ENCODE peak calls at places on chromosome 5, in six cellular contexts. One of them, this sample, is unnamed.
A peak's percentile ranks its signal among the peaks of the same experiment; 100 is the strongest.

GRCh38 chr5:122941737-122942136 is 94.8 kb downstream of the PPIC start:
- DNase-seq in AG20443: no peak
- DNase-seq in SK-N-SH: no peak
- DNase-seq in naive B cell: no peak
- DNase-seq in neuronal stem cell: no peak
- DNase-seq in heart right ventricle: no peak
- DNase-seq in this sample: no peak

GRCh38 chr5:55226934-55227737 is at the start of gene MCIDAS:
- DNase-seq in AG20443: peak; percentile 70
- DNase-seq in SK-N-SH: peak; percentile 77
- DNase-seq in naive B cell: no peak
- DNase-seq in neuronal stem cell: peak; percentile 70
- DNase-seq in heart right ventricle: peak; percentile 20
- DNase-seq in this sample: peak; percentile 13

GRCh38 chr5:17132444-17133083 is 84.9 kb upstream of the BASP1 start:
- DNase-seq in AG20443: peak; percentile 55
- DNase-seq in SK-N-SH: peak; percentile 46
- DNase-seq in naive B cell: no peak
- DNase-seq in neuronal stem cell: no peak
- DNase-seq in heart right ventricle: no peak
- DNase-seq in this sample: peak; percentile 46

GRCh38 chr5:139392678-139393496 is 2.0 kb downstream of the PROB1 start:
- DNase-seq in AG20443: peak; percentile 70
- DNase-seq in SK-N-SH: peak; percentile 92
- DNase-seq in naive B cell: peak; percentile 88
- DNase-seq in neuronal stem cell: no peak
- DNase-seq in heart right ventricle: peak; percentile 66
- DNase-seq in this sample: no peak

GRCh38 chr5:141866111-141866510 is 12.1 kb downstream of the PCDH1 start:
- DNase-seq in AG20443: no peak
- DNase-seq in SK-N-SH: no peak
- DNase-seq in naive B cell: no peak
- DNase-seq in neuronal stem cell: no peak
- DNase-seq in heart right ventricle: no peak
- DNase-seq in this sample: no peak

GRCh38 chr5:36305571-36306326 is 4.0 kb upstream of the RANBP3L start:
- DNase-seq in AG20443: peak; percentile 70
- DNase-seq in SK-N-SH: peak; percentile 42
- DNase-seq in naive B cell: peak; percentile 7
- DNase-seq in neuronal stem cell: no peak
- DNase-seq in heart right ventricle: peak; percentile 44
- DNase-seq in this sample: peak; percentile 62

GRCh38 chr5:140574165-140574564 is 9.5 kb downstream of the SLC35A4 start:
- DNase-seq in AG20443: no peak
- DNase-seq in SK-N-SH: no peak
- DNase-seq in naive B cell: no peak
- DNase-seq in neuronal stem cell: no peak
- DNase-seq in heart right ventricle: no peak
- DNase-seq in this sample: no peak

GRCh38 chr5:1006656-1007071 is 1.9 kb upstream of the NKD2 start:
- DNase-seq in AG20443: no peak
- DNase-seq in SK-N-SH: no peak
- DNase-seq in naive B cell: no peak
- DNase-seq in neuronal stem cell: no peak
- DNase-seq in heart right ventricle: peak; percentile 7
- DNase-seq in this sample: no peak

GRCh38 chr5:150302301-150303069 is at the start of gene ARSI:
- DNase-seq in AG20443: peak; percentile 86
- DNase-seq in SK-N-SH: no peak
- DNase-seq in naive B cell: no peak
- DNase-seq in neuronal stem cell: peak; percentile 58
- DNase-seq in heart right ventricle: peak; percentile 39
- DNase-seq in this sample: peak; percentile 43

GRCh38 chr5:33143405-33144123 is 297.2 kb upstream of the TARS1 start:
- DNase-seq in AG20443: no peak
- DNase-seq in SK-N-SH: no peak
- DNase-seq in naive B cell: no peak
- DNase-seq in neuronal stem cell: no peak
- DNase-seq in heart right ventricle: no peak
- DNase-seq in this sample: no peak

GRCh38 chr5:172636279-172637050 is 4.6 kb upstream of the NEURL1B start:
- DNase-seq in AG20443: no peak
- DNase-seq in SK-N-SH: no peak
- DNase-seq in naive B cell: no peak
- DNase-seq in neuronal stem cell: no peak
- DNase-seq in heart right ventricle: no peak
- DNase-seq in this sample: no peak

GRCh38 chr5:7209583-7210139 is 186.3 kb upstream of the ADCY2 start:
- DNase-seq in AG20443: no peak
- DNase-seq in SK-N-SH: no peak
- DNase-seq in naive B cell: no peak
- DNase-seq in neuronal stem cell: no peak
- DNase-seq in heart right ventricle: no peak
- DNase-seq in this sample: no peak

GRCh38 chr5:107388111-107388861 is 282.5 kb downstream of the EFNA5 start:
- DNase-seq in AG20443: peak; percentile 65
- DNase-seq in SK-N-SH: peak; percentile 29
- DNase-seq in naive B cell: no peak
- DNase-seq in neuronal stem cell: no peak
- DNase-seq in heart right ventricle: no peak
- DNase-seq in this sample: peak; percentile 99

GRCh38 chr5:151739939-151740335 is 18.5 kb downstream of the ATOX1 start:
- DNase-seq in AG20443: peak; percentile 77
- DNase-seq in SK-N-SH: peak; percentile 55
- DNase-seq in naive B cell: no peak
- DNase-seq in neuronal stem cell: no peak
- DNase-seq in heart right ventricle: no peak
- DNase-seq in this sample: peak; percentile 99

GRCh38 chr5:62574599-62574998 is 4.0 kb upstream of the LRRC70 start:
- DNase-seq in AG20443: no peak
- DNase-seq in SK-N-SH: no peak
- DNase-seq in naive B cell: no peak
- DNase-seq in neuronal stem cell: no peak
- DNase-seq in heart right ventricle: no peak
- DNase-seq in this sample: no peak

GRCh38 chr5:111480346-111480745 is 32.0 kb downstream of the STARD4 start:
- DNase-seq in AG20443: no peak
- DNase-seq in SK-N-SH: no peak
- DNase-seq in naive B cell: no peak
- DNase-seq in neuronal stem cell: no peak
- DNase-seq in heart right ventricle: no peak
- DNase-seq in this sample: no peak

GRCh38 chr5:139862313-139862712 is 66.7 kb downstream of the PSD2 start:
- DNase-seq in AG20443: peak; percentile 55
- DNase-seq in SK-N-SH: no peak
- DNase-seq in naive B cell: no peak
- DNase-seq in neuronal stem cell: no peak
- DNase-seq in heart right ventricle: no peak
- DNase-seq in this sample: peak; percentile 40

GRCh38 chr5:91018185-91018584 is 364.9 kb downstream of the ARRDC3 start:
- DNase-seq in AG20443: no peak
- DNase-seq in SK-N-SH: no peak
- DNase-seq in naive B cell: no peak
- DNase-seq in neuronal stem cell: no peak
- DNase-seq in heart right ventricle: no peak
- DNase-seq in this sample: peak; percentile 8

GRCh38 chr5:56508249-56508648 is 275.1 kb upstream of the ANKRD55 start:
- DNase-seq in AG20443: no peak
- DNase-seq in SK-N-SH: no peak
- DNase-seq in naive B cell: no peak
- DNase-seq in neuronal stem cell: no peak
- DNase-seq in heart right ventricle: no peak
- DNase-seq in this sample: no peak

GRCh38 chr5:169050146-169050571 is 250.8 kb downstream of the SLIT3 start:
- DNase-seq in AG20443: peak; percentile 57
- DNase-seq in SK-N-SH: no peak
- DNase-seq in naive B cell: no peak
- DNase-seq in neuronal stem cell: no peak
- DNase-seq in heart right ventricle: no peak
- DNase-seq in this sample: peak; percentile 80

GRCh38 chr5:170749911-170750431 is 33.6 kb upstream of the GABRP start:
- DNase-seq in AG20443: no peak
- DNase-seq in SK-N-SH: no peak
- DNase-seq in naive B cell: no peak
- DNase-seq in neuronal stem cell: no peak
- DNase-seq in heart right ventricle: no peak
- DNase-seq in this sample: no peak

GRCh38 chr5:72063219-72063819 is 44.0 kb upstream of the MAP1B start:
- DNase-seq in AG20443: peak; percentile 22
- DNase-seq in SK-N-SH: no peak
- DNase-seq in naive B cell: no peak
- DNase-seq in neuronal stem cell: peak; percentile 65
- DNase-seq in heart right ventricle: no peak
- DNase-seq in this sample: peak; percentile 4

GRCh38 chr5:83471405-83472212 is at the start of gene VCAN:
- DNase-seq in AG20443: peak; percentile 84
- DNase-seq in SK-N-SH: peak; percentile 59
- DNase-seq in naive B cell: no peak
- DNase-seq in neuronal stem cell: peak; percentile 67
- DNase-seq in heart right ventricle: peak; percentile 64
- DNase-seq in this sample: peak; percentile 89

GRCh38 chr5:101425345-101425744 is 522.3 kb upstream of the ST8SIA4 start:
- DNase-seq in AG20443: peak; percentile 8
- DNase-seq in SK-N-SH: no peak
- DNase-seq in naive B cell: no peak
- DNase-seq in neuronal stem cell: no peak
- DNase-seq in heart right ventricle: no peak
- DNase-seq in this sample: peak; percentile 60

GRCh38 chr5:1314564-1314982 is 19.7 kb upstream of the TERT start:
- DNase-seq in AG20443: no peak
- DNase-seq in SK-N-SH: no peak
- DNase-seq in naive B cell: no peak
- DNase-seq in neuronal stem cell: no peak
- DNase-seq in heart right ventricle: no peak
- DNase-seq in this sample: no peak

GRCh38 chr5:100706796-100707195 is 171.6 kb downstream of the FAM174A start:
- DNase-seq in AG20443: no peak
- DNase-seq in SK-N-SH: no peak
- DNase-seq in naive B cell: no peak
- DNase-seq in neuronal stem cell: no peak
- DNase-seq in heart right ventricle: no peak
- DNase-seq in this sample: peak; percentile 14

GRCh38 chr5:150738862-150739261 is 20.0 kb downstream of the DCTN4 start:
- DNase-seq in AG20443: no peak
- DNase-seq in SK-N-SH: no peak
- DNase-seq in naive B cell: no peak
- DNase-seq in neuronal stem cell: no peak
- DNase-seq in heart right ventricle: no peak
- DNase-seq in this sample: no peak

GRCh38 chr5:95216136-95216955 is 68.5 kb downstream of the MCTP1 start:
- DNase-seq in AG20443: no peak
- DNase-seq in SK-N-SH: no peak
- DNase-seq in naive B cell: no peak
- DNase-seq in neuronal stem cell: no peak
- DNase-seq in heart right ventricle: no peak
- DNase-seq in this sample: no peak

GRCh38 chr5:82349651-82350050 is 71.5 kb upstream of the RPS23 start:
- DNase-seq in AG20443: peak; percentile 40
- DNase-seq in SK-N-SH: peak; percentile 22
- DNase-seq in naive B cell: no peak
- DNase-seq in neuronal stem cell: peak; percentile 35
- DNase-seq in heart right ventricle: no peak
- DNase-seq in this sample: peak; percentile 55

GRCh38 chr5:8188874-8189588 is 320.1 kb downstream of the MTRR start:
- DNase-seq in AG20443: no peak
- DNase-seq in SK-N-SH: no peak
- DNase-seq in naive B cell: no peak
- DNase-seq in neuronal stem cell: no peak
- DNase-seq in heart right ventricle: no peak
- DNase-seq in this sample: no peak

This sample was measured in AG10803.